ENCODE peak calls at places on chromosomes 13 and 19, in five cellular contexts. S is cardiac muscle cell, E is GM23338, U is GM20000, B is MCF 10A. T is an unnamed sample.

GRCh38 chr19:40499320-40499719 is 32.5 kb downstream of the SPTBN4 start:
- DNase-seq in S (no peak), E (no peak), U (no peak), B (no peak), T (no peak)

GRCh38 chr13:107144432-107144831 is 576.5 kb upstream of the ARGLU1 start:
- DNase-seq in S (peak; percentile 22), E (peak; percentile 11), U (no peak), B (peak; percentile 16), T (no peak)

GRCh38 chr19:35437152-35437951 is 10.7 kb upstream of the FFAR2 start:
- DNase-seq in S (no peak), E (no peak), U (no peak), B (peak; percentile 11), T (no peak)

GRCh38 chr19:30997222-30997621 is 352.0 kb downstream of the TSHZ3 start:
- DNase-seq in S (no peak), E (no peak), U (no peak), B (no peak), T (no peak)

GRCh38 chr19:47713046-47714021 is at the start of gene EHD2:
- DNase-seq in S (peak; percentile 86), E (peak; percentile 78), U (peak; percentile 75), B (peak; percentile 81), T (peak; percentile 78)

GRCh38 chr13:81929988-81930387 is 1589.1 kb upstream of the SPRY2 start:
- DNase-seq in S (peak; percentile 5), E (peak; percentile 87), U (no peak), B (peak; percentile 55), T (no peak)

GRCh38 chr13:26502826-26503225 is 54.7 kb upstream of the WASF3 start:
- DNase-seq in S (peak; percentile 80), E (peak; percentile 66), U (no peak), B (no peak), T (no peak)

GRCh38 chr19:41530761-41531301 is 45.1 kb upstream of the CEACAM21 start:
- DNase-seq in S (peak; percentile 62), E (no peak), U (no peak), B (no peak), T (no peak)

GRCh38 chr19:48796468-48797083 is 14.3 kb downstream of the BCAT2 start:
- DNase-seq in S (no peak), E (no peak), U (no peak), B (no peak), T (peak; percentile 19)

GRCh38 chr19:36097036-36097435 is 13.9 kb upstream of the OVOL3 start:
- DNase-seq in S (no peak), E (no peak), U (no peak), B (no peak), T (no peak)

GRCh38 chr19:17794731-17795494 is at the start of gene B3GNT3:
- DNase-seq in S (peak; percentile 58), E (peak; percentile 89), U (no peak), B (peak; percentile 82), T (no peak)

GRCh38 chr13:31433201-31433600 is 233.4 kb downstream of the B3GLCT start:
- DNase-seq in S (no peak), E (no peak), U (no peak), B (no peak), T (no peak)

GRCh38 chr13:99970761-99971575 is 599 bp downstream of the ZIC5 start:
- DNase-seq in S (no peak), E (peak; percentile 69), U (no peak), B (no peak), T (no peak)

GRCh38 chr13:106700007-106700950 is 132.3 kb upstream of the ARGLU1 start:
- DNase-seq in S (no peak), E (no peak), U (no peak), B (peak; percentile 8), T (no peak)

GRCh38 chr19:50460161-50460765 is 16.0 kb upstream of the EMC10 start:
- DNase-seq in S (peak; percentile 22), E (peak; percentile 25), U (peak; percentile 94), B (peak; percentile 14), T (peak; percentile 89)

GRCh38 chr13:28983661-28984060 is 163.5 kb downstream of the MTUS2 start:
- DNase-seq in S (no peak), E (no peak), U (no peak), B (no peak), T (no peak)

GRCh38 chr13:81247711-81248110 is 906.8 kb upstream of the SPRY2 start:
- DNase-seq in S (no peak), E (no peak), U (no peak), B (peak; percentile 30), T (no peak)

GRCh38 chr13:59166174-59166573 is 997.6 kb downstream of the DIAPH3 start:
- DNase-seq in S (no peak), E (no peak), U (no peak), B (no peak), T (no peak)

GRCh38 chr19:47641891-47642485 is 33.1 kb downstream of the BICRA start:
- DNase-seq in S (peak; percentile 39), E (no peak), U (no peak), B (no peak), T (no peak)

GRCh38 chr19:5143471-5144411 is 174.8 kb downstream of the KDM4B start:
- DNase-seq in S (no peak), E (no peak), U (no peak), B (no peak), T (no peak)

GRCh38 chr13:100673831-100674362 is 698 bp downstream of the TMTC4 start:
- DNase-seq in S (peak; percentile 89), E (peak; percentile 43), U (peak; percentile 67), B (peak; percentile 85), T (peak; percentile 64)

GRCh38 chr13:20495087-20496023 is 30.3 kb downstream of the CRYL1 start:
- DNase-seq in S (peak; percentile 78), E (peak; percentile 75), U (peak; percentile 68), B (peak; percentile 77), T (peak; percentile 72)

GRCh38 chr19:18488403-18488723 is 33.5 kb downstream of the ELL start:
- DNase-seq in S (no peak), E (no peak), U (no peak), B (peak; percentile 22), T (no peak)

GRCh38 chr13:113646921-113647340 is 11.1 kb downstream of the ATP4B start:
- DNase-seq in S (no peak), E (no peak), U (no peak), B (no peak), T (no peak)

GRCh38 chr13:71867101-71867814 is at the start of gene DACH1:
- DNase-seq in S (peak; percentile 64), E (peak; percentile 68), U (peak; percentile 65), B (no peak), T (peak; percentile 53)

GRCh38 chr19:10454267-10454666 is 33.9 kb downstream of the PDE4A start:
- DNase-seq in S (peak; percentile 20), E (peak; percentile 92), U (no peak), B (peak; percentile 38), T (no peak)

GRCh38 chr13:43720780-43721397 is 65.9 kb downstream of the ENOX1 start:
- DNase-seq in S (no peak), E (no peak), U (no peak), B (peak; percentile 43), T (no peak)

GRCh38 chr19:49637865-49638350 is 2.0 kb downstream of the RRAS start:
- DNase-seq in S (peak; percentile 91), E (peak; percentile 71), U (no peak), B (peak; percentile 93), T (no peak)

GRCh38 chr13:110089815-110090214 is 217.1 kb downstream of the COL4A1 start:
- DNase-seq in S (no peak), E (peak; percentile 27), U (no peak), B (no peak), T (no peak)

GRCh38 chr19:51064534-51065220 is at the start of gene KLK13:
- DNase-seq in S (peak; percentile 37), E (peak; percentile 87), U (no peak), B (no peak), T (peak; percentile 59)

DNA sequence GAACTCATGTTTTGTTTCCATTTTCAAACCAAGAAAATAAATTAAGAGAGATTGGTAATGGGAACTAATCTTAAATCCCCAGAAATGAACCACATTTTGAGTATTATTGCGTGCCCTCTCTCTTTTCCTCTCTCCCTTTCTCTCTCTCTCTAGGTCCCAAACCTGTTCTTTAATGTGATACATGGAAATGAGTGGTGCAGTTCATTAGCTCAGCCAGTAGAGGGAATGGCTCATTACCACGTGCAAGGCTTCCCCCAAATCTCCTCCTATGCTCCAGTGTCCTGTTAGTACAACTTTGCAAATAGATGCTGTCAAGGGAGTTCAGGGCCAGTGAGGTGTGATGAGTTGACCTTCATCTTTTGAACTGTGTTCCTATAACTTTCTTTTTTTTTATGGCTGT is 178.4 kb downstream of the FGF9 start:
- DNase-seq in S (peak; percentile 6), E (peak; percentile 79), U (peak; percentile 40), B (no peak), T (peak; percentile 50)
- TF ChIP-seq CTCF in S (peak; percentile 18), E (peak; percentile 60), U (peak; percentile 12), B (peak; percentile 56), T (peak; percentile 37)

DNA sequence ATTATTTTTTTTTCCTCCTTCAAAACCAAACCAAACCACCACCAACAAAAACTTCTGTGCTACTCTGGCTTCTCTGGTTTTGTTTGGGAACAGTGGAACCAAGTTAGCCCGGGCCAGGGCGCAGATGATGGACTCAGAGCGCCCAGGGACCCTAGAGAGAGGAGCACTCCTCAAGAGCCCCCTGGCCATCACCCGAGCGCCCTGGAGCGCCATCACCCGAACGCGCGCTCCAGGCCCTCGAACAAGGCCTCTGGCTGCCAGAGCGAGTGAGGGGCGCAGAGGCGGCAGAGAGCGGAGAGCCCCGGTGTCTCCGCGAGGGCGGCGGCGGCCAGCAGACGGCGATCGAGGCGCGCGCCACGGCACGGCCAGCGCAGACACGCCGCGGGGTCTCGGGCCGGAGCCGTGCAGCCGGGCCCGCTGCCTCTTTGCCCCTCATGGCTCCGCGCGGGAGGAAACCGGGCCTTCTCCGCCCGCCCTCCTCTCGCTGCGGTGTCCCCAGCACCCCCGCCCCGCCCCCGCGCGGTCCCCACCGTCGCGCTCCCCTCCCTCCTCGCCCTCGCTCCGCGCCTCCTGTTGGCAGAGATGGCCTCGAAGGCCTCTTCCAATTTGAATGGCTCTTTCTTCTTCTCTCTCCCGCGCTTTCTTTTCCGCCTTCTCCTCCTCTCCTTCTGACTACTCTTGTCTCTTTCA is 4.2 kb upstream of the SOX1 start:
- DNase-seq in S (no peak), E (peak; percentile 77), U (no peak), B (no peak), T (no peak)
- TF ChIP-seq CTCF in S (peak; percentile 22), E (peak; percentile 63), U (no peak), B (no peak), T (no peak)

DNA sequence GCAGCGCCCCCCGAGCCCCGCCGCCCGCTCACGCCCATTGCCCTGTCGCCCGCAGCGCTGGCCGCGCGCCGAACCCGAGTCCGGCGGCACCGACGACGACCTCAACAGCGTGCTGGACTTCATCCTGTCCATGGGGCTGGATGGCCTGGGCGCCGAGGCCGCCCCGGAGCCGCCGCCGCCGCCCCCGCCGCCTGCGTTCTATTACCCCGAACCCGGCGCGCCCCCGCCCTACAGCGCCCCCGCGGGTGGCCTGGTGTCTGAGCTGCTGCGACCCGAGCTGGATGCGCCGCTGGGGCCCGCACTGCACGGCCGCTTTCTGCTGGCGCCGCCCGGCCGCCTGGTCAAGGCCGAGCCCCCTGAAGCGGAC is 518 bp downstream of the KLF2 start:
- DNase-seq in S (no peak), E (peak; percentile 71), U (peak; percentile 65), B (no peak), T (peak; percentile 54)
- TF ChIP-seq CTCF in S (peak; percentile 8), E (peak; percentile 26), U (peak; percentile 29), B (no peak), T (no peak)

GRCh38 chr19:1354496-1355257 is 29.0 kb upstream of the NDUFS7 start:
- DNase-seq in S (peak; percentile 93), E (peak; percentile 91), U (peak; percentile 99), B (peak; percentile 89), T (peak; percentile 99)
- TF ChIP-seq CTCF in S (peak; percentile 6), E (no peak), U (no peak), B (no peak), T (no peak)